ENCODE peak calls at places on chromosomes 6 and 20, in eight cellular contexts. D is heart left ventricle; P is AG08395; O is stimulated activated naive CD4-positive, alpha-beta T cell; L is effector memory CD8-positive, alpha-beta T cell; A is GM12892; X is HFFc6; F is hypothalamus. U is an unnamed sample.

GRCh38 chr6:71197770-71198169 is 90.8 kb upstream of the OGFRL1 start:
- DNase-seq in D (no peak), P (no peak), O (no peak), L (no peak), A (no peak), X (peak), F (no peak), U (no peak)

GRCh38 chr20:56433221-56433879 is 21.3 kb downstream of the CASS4 start:
- DNase-seq in D (no peak), P (peak), O (no peak), L (no peak), A (no peak), X (peak), F (no peak), U (no peak)

GRCh38 chr6:61887425-61887824 is 398.6 kb downstream of the KHDRBS2 start:
- DNase-seq in D (no peak), P (no peak), O (no peak), L (no peak), A (no peak), X (no peak), F (no peak), U (no peak)

GRCh38 chr6:159754959-159755914 is 6.6 kb upstream of the ACAT2 start:
- DNase-seq in D (no peak), P (no peak), O (no peak), L (no peak), A (no peak), X (no peak), F (no peak), U (no peak)

GRCh38 chr6:3386374-3386857 is 70.4 kb downstream of the SLC22A23 start:
- DNase-seq in D (no peak), P (no peak), O (no peak), L (no peak), A (no peak), X (no peak), F (peak), U (no peak)

GRCh38 chr6:25652007-25652515 is at the start of gene SCGN:
- DNase-seq in D (peak), P (peak), O (no peak), L (no peak), A (peak), X (peak), F (no peak), U (no peak)

GRCh38 chr20:10792291-10792690 is 118.5 kb upstream of the JAG1 start:
- DNase-seq in D (no peak), P (no peak), O (no peak), L (no peak), A (no peak), X (no peak), F (no peak), U (no peak)

GRCh38 chr20:3911956-3912355 is 22.8 kb downstream of the PANK2 start:
- DNase-seq in D (no peak), P (no peak), O (no peak), L (no peak), A (no peak), X (no peak), F (no peak), U (no peak)

GRCh38 chr20:34363062-34364012 is at the start of gene ITCH:
- DNase-seq in D (peak), P (peak), O (peak), L (peak), A (peak), X (peak), F (peak), U (peak)

GRCh38 chr6:170250981-170251775 is 39.7 kb downstream of the DLL1 start:
- DNase-seq in D (no peak), P (no peak), O (no peak), L (no peak), A (no peak), X (no peak), F (no peak), U (no peak)

GRCh38 chr6:169398342-169399105 is 144.9 kb upstream of the THBS2 start:
- DNase-seq in D (no peak), P (peak), O (no peak), L (no peak), A (no peak), X (no peak), F (no peak), U (no peak)

U was measured in RKO.